ENCODE peak calls at places on chromosome 14, in four cellular contexts. Q is K562, K is HepG2, S is WTC11. J is an unnamed sample.

GRCh38 chr14:99436247-99437180 is 44.1 kb downstream of the SETD3 start:
- DNase-seq in Q (no peak), K (no peak), S (no peak), J (no peak)

GRCh38 chr14:98252819-98253218 is 1019.2 kb downstream of the BCL11B start:
- DNase-seq in Q (no peak), K (no peak), S (no peak), J (no peak)

GRCh38 chr14:20873370-20874177 is 17.6 kb upstream of the RNASE3 start:
- DNase-seq in Q (peak; percentile 53), K (peak; percentile 41), S (peak; percentile 95), J (peak; percentile 77)

GRCh38 chr14:58239259-58240210 is 5.1 kb upstream of the PSMA3 start:
- DNase-seq in Q (peak; percentile 19), K (peak; percentile 46), S (peak; percentile 57), J (peak; percentile 26)

GRCh38 chr14:96153003-96153402 is 51.6 kb upstream of the BDKRB2 start:
- DNase-seq in Q (no peak), K (no peak), S (no peak), J (no peak)

GRCh38 chr14:68145539-68145938 is 326.0 kb downstream of the RAD51B start:
- DNase-seq in Q (no peak), K (no peak), S (no peak), J (no peak)

GRCh38 chr14:94054936-94055335 is 26.1 kb downstream of the DDX24 start:
- DNase-seq in Q (no peak), K (no peak), S (no peak), J (no peak)

GRCh38 chr14:44961151-44961729 is 507 bp downstream of the KLHL28 start:
- DNase-seq in Q (peak; percentile 63), K (no peak), S (peak; percentile 49), J (peak; percentile 52)

GRCh38 chr14:77988966-77989365 is 181.2 kb upstream of the NRXN3 start:
- DNase-seq in Q (peak; percentile 27), K (peak; percentile 6), S (no peak), J (no peak)

GRCh38 chr14:104294628-104294982 is 156.2 kb downstream of the KIF26A start:
- DNase-seq in Q (no peak), K (no peak), S (peak; percentile 7), J (no peak)

GRCh38 chr14:23153891-23154796 is 29.3 kb downstream of the SLC7A8 start:
- DNase-seq in Q (peak; percentile 90), K (no peak), S (peak; percentile 79), J (peak; percentile 56)

GRCh38 chr14:94018308-94018707 is 7.8 kb upstream of the OTUB2 start:
- DNase-seq in Q (no peak), K (no peak), S (no peak), J (no peak)

GRCh38 chr14:94329857-94330256 is 6.7 kb upstream of the SERPINA6 start:
- DNase-seq in Q (no peak), K (no peak), S (no peak), J (no peak)

GRCh38 chr14:68666899-68667298 is 126.0 kb downstream of the ZFP36L1 start:
- DNase-seq in Q (no peak), K (no peak), S (no peak), J (no peak)

GRCh38 chr14:95645016-95645996 is 40.9 kb upstream of the TCL1B start:
- DNase-seq in Q (peak; percentile 38), K (no peak), S (no peak), J (no peak)

GRCh38 chr14:68146812-68147211 is 327.2 kb downstream of the RAD51B start:
- DNase-seq in Q (no peak), K (no peak), S (no peak), J (no peak)

GRCh38 chr14:50057331-50057730 is 59.0 kb downstream of the VCPKMT start:
- DNase-seq in Q (no peak), K (no peak), S (no peak), J (no peak)

GRCh38 chr14:49586673-49587460 is 687 bp upstream of the RPS29 start:
- DNase-seq in Q (peak; percentile 28), K (peak; percentile 52), S (peak; percentile 39), J (peak; percentile 23)

GRCh38 chr14:88682495-88683114 is 110.1 kb downstream of the EML5 start:
- DNase-seq in Q (peak; percentile 4), K (no peak), S (peak; percentile 43), J (no peak)

GRCh38 chr14:52553002-52553670 is 500 bp downstream of the GPR137C start:
- DNase-seq in Q (no peak), K (no peak), S (peak; percentile 59), J (peak; percentile 44)

GRCh38 chr14:102568115-102568614 is 24.3 kb upstream of the RCOR1 start:
- DNase-seq in Q (peak; percentile 77), K (peak; percentile 52), S (peak; percentile 66), J (peak; percentile 70)

GRCh38 chr14:50123062-50123461 is 6.7 kb upstream of the VCPKMT start:
- DNase-seq in Q (no peak), K (no peak), S (no peak), J (no peak)

GRCh38 chr14:51094282-51094821 is 553 bp downstream of the TRIM9 start:
- DNase-seq in Q (no peak), K (no peak), S (peak; percentile 49), J (peak; percentile 19)

GRCh38 chr14:67263499-67264149 is 22.4 kb downstream of the PALS1 start:
- DNase-seq in Q (no peak), K (no peak), S (no peak), J (no peak)

GRCh38 chr14:36068777-36069534 is 107.6 kb downstream of the PTCSC3 start:
- DNase-seq in Q (no peak), K (no peak), S (no peak), J (no peak)

GRCh38 chr14:68143341-68143807 is 323.8 kb downstream of the RAD51B start:
- DNase-seq in Q (no peak), K (no peak), S (no peak), J (no peak)

GRCh38 chr14:59707778-59708635 is 131.4 kb upstream of the CCDC175 start:
- DNase-seq in Q (no peak), K (no peak), S (no peak), J (no peak)

GRCh38 chr14:104196461-104197180 is 58.2 kb downstream of the KIF26A start:
- DNase-seq in Q (no peak), K (no peak), S (no peak), J (no peak)

GRCh38 chr14:71666579-71667145 is 265.6 kb upstream of the RGS6 start:
- DNase-seq in Q (no peak), K (no peak), S (no peak), J (no peak)

GRCh38 chr14:32217301-32217700 is 14.2 kb upstream of the RNU6-8 start:
- DNase-seq in Q (no peak), K (no peak), S (no peak), J (no peak)
- TF ChIP-seq ELF4 in Q (no peak), K (no peak), S (no peak), J (no peak)

GRCh38 chr14:39229601-39230110 is 4.1 kb upstream of the MIA2 start:
- DNase-seq in Q (peak; percentile 11), K (no peak), S (no peak), J (no peak)
- TF ChIP-seq ELF4 in Q (no peak), K (no peak), S (no peak), J (no peak)

GRCh38 chr14:61537567-61538463 is 157.5 kb upstream of the HIF1A start:
- DNase-seq in Q (peak; percentile 27), K (peak; percentile 97), S (no peak), J (no peak)
- TF ChIP-seq ELF4 in Q (no peak), K (no peak), S (no peak), J (no peak)

GRCh38 chr14:100446572-100446971 is 123.4 kb downstream of the SLC25A47 start:
- DNase-seq in Q (peak; percentile 75), K (no peak), S (peak; percentile 78), J (peak; percentile 45)
- TF ChIP-seq ELF4 in Q (no peak), K (no peak), S (no peak), J (no peak)

GRCh38 chr14:92719890-92720323 is 28.5 kb downstream of the LGMN start:
- DNase-seq in Q (no peak), K (no peak), S (no peak), J (no peak)
- TF ChIP-seq ELF4 in Q (no peak), K (no peak), S (no peak), J (no peak)